ENCODE peak calls at places on chromosomes 1 and 21, in nine cellular contexts. M is HCEC 1CT; C is GM04504; N is activated effector memory CD4-positive, alpha-beta T cell treated with anti-CD3 and anti-CD28 coated beads, Interleukin-2, amount 50 U/mL, for 16 hours; E is stimulated activated CD4-positive, alpha-beta T cell treated with anti-CD3 and anti-CD28 coated beads, Interleukin-2, amount 100 ng/mL, for 24 hours; W is memory B cell; G is activated CD4-positive, alpha-beta T cell treated with anti-CD3 and anti-CD28 coated beads for 24 hours; B is prostate gland; A is ELR. P is an unnamed sample.

GRCh38 chr21:16913010-16913409 is 599.8 kb upstream of the CXADR start:
- DNase-seq in M (no peak), C (no peak), N (no peak), E (no peak), W (no peak), G (no peak), B (no peak), A (no peak), P (no peak)

GRCh38 chr1:30908446-30908885 is at the start of gene SDC3:
- DNase-seq in M (peak), C (no peak), N (no peak), E (peak), W (no peak), G (no peak), B (no peak), A (peak), P (no peak)

GRCh38 chr1:1431845-1432565 is 3.5 kb upstream of the VWA1 start:
- DNase-seq in M (no peak), C (no peak), N (no peak), E (no peak), W (no peak), G (no peak), B (no peak), A (no peak), P (peak)

GRCh38 chr1:177341773-177342172 is 171.0 kb downstream of the BRINP2 start:
- DNase-seq in M (no peak), C (no peak), N (no peak), E (no peak), W (no peak), G (no peak), B (no peak), A (no peak), P (no peak)

GRCh38 chr1:104291156-104291555 is 541.5 kb downstream of the AMY1C start:
- DNase-seq in M (no peak), C (no peak), N (no peak), E (no peak), W (no peak), G (no peak), B (no peak), A (no peak), P (no peak)

GRCh38 chr1:2300851-2301606 is 72.9 kb downstream of the SKI start:
- DNase-seq in M (peak), C (no peak), N (peak), E (peak), W (peak), G (peak), B (no peak), A (peak), P (no peak)

GRCh38 chr1:110056776-110057175 is 13.7 kb downstream of the ALX3 start:
- DNase-seq in M (peak), C (peak), N (no peak), E (no peak), W (no peak), G (no peak), B (no peak), A (peak), P (no peak)

GRCh38 chr1:157170677-157171515 is 32.7 kb upstream of the ETV3 start:
- DNase-seq in M (peak), C (no peak), N (peak), E (peak), W (peak), G (peak), B (no peak), A (peak), P (no peak)

GRCh38 chr1:97013904-97014303 is 292.3 kb downstream of the PTBP2 start:
- DNase-seq in M (peak), C (no peak), N (no peak), E (no peak), W (no peak), G (no peak), B (no peak), A (peak), P (no peak)

GRCh38 chr1:32798191-32798590 is 19.0 kb downstream of the YARS1 start:
- DNase-seq in M (no peak), C (no peak), N (no peak), E (no peak), W (no peak), G (no peak), B (no peak), A (peak), P (no peak)

GRCh38 chr1:1082239-1083180 is 8.4 kb upstream of the RNF223 start:
- DNase-seq in M (no peak), C (no peak), N (peak), E (peak), W (no peak), G (no peak), B (no peak), A (no peak), P (no peak)

GRCh38 chr1:85295006-85295431 is 18.6 kb upstream of the BCL10 start:
- DNase-seq in M (no peak), C (no peak), N (no peak), E (no peak), W (no peak), G (no peak), B (no peak), A (peak), P (no peak)

GRCh38 chr1:209929751-209930150 is 8.3 kb upstream of the SYT14 start:
- DNase-seq in M (peak), C (no peak), N (no peak), E (no peak), W (no peak), G (no peak), B (no peak), A (no peak), P (no peak)

GRCh38 chr1:110348771-110349170 is 9.6 kb downstream of the RBM15 start:
- DNase-seq in M (no peak), C (no peak), N (no peak), E (no peak), W (no peak), G (no peak), B (no peak), A (no peak), P (no peak)

GRCh38 chr1:198601936-198602889 is 36.6 kb upstream of the PTPRC start:
- DNase-seq in M (no peak), C (peak), N (no peak), E (peak), W (peak), G (no peak), B (no peak), A (no peak), P (no peak)

GRCh38 chr1:19597463-19598309 is 46.4 kb upstream of the NBL1 start:
- DNase-seq in M (peak), C (no peak), N (no peak), E (no peak), W (peak), G (peak), B (peak), A (peak), P (no peak)

GRCh38 chr1:112359961-112360767 is 35.9 kb upstream of the CTTNBP2NL start:
- DNase-seq in M (peak), C (peak), N (no peak), E (no peak), W (no peak), G (no peak), B (peak), A (peak), P (no peak)

GRCh38 chr1:83900530-83900929 is 98.4 kb downstream of the TTLL7 start:
- DNase-seq in M (peak), C (peak), N (no peak), E (no peak), W (no peak), G (no peak), B (no peak), A (peak), P (no peak)

P was measured in D721Med.